ENCODE peak calls at places on chromosomes 6 and 20, in eight cellular contexts. X is GM04503; W is AG04450; Q is psoas muscle; L is stimulated activated CD4-positive, alpha-beta T cell treated with anti-CD3 and anti-CD28 coated beads, Interleukin-2, amount 100 ng/mL, for 48 hours; K is CD4-positive, alpha-beta T cell; Y is caudate nucleus; U is activated CD8-positive, alpha-beta memory T cell treated with anti-CD3 and anti-CD28 coated beads, Interleukin-2, amount 50 U/mL, for 4 hours. G is an unnamed sample.

GRCh38 chr6:95547043-95547442 is 30.3 kb upstream of the MANEA start:
- DNase-seq in X (no peak), W (no peak), Q (no peak), L (no peak), K (no peak), Y (no peak), U (no peak), G (no peak)

GRCh38 chr20:63280929-63281545 is 8.4 kb downstream of the ARFGAP1 start:
- DNase-seq in X (no peak), W (no peak), Q (no peak), L (no peak), K (no peak), Y (no peak), U (no peak), G (no peak)

GRCh38 chr6:18632670-18633410 is 245.7 kb downstream of the RNF144B start:
- DNase-seq in X (no peak), W (no peak), Q (no peak), L (no peak), K (no peak), Y (no peak), U (no peak), G (peak; percentile 79)

GRCh38 chr6:138219398-138219797 is 1.1 kb upstream of the PBOV1 start:
- DNase-seq in X (no peak), W (no peak), Q (no peak), L (no peak), K (no peak), Y (no peak), U (no peak), G (no peak)

GRCh38 chr20:51373713-51374481 is 168.6 kb downstream of the NFATC2 start:
- DNase-seq in X (no peak), W (no peak), Q (no peak), L (no peak), K (no peak), Y (no peak), U (no peak), G (no peak)

GRCh38 chr6:107690864-107691661 is 133.1 kb downstream of the SCML4 start:
- DNase-seq in X (peak; percentile 44), W (no peak), Q (no peak), L (no peak), K (no peak), Y (no peak), U (no peak), G (peak; percentile 99)

GRCh38 chr6:17007749-17008148 is 94.1 kb upstream of the STMND1 start:
- DNase-seq in X (no peak), W (no peak), Q (no peak), L (no peak), K (no peak), Y (no peak), U (no peak), G (no peak)

GRCh38 chr20:11302436-11302835 is 615.3 kb upstream of the BTBD3 start:
- DNase-seq in X (peak; percentile 31), W (peak; percentile 51), Q (no peak), L (no peak), K (no peak), Y (no peak), U (no peak), G (peak; percentile 25)

GRCh38 chr6:3396503-3397180 is 60.2 kb downstream of the SLC22A23 start:
- DNase-seq in X (no peak), W (no peak), Q (no peak), L (no peak), K (no peak), Y (no peak), U (no peak), G (no peak)

GRCh38 chr6:55617272-55617671 is 38.3 kb upstream of the HMGCLL1 start:
- DNase-seq in X (peak; percentile 3), W (no peak), Q (no peak), L (no peak), K (no peak), Y (no peak), U (no peak), G (peak; percentile 65)

GRCh38 chr6:36095497-36096391 is 34.6 kb upstream of the MAPK13 start:
- DNase-seq in X (no peak), W (no peak), Q (no peak), L (no peak), K (no peak), Y (no peak), U (no peak), G (no peak)

GRCh38 chr20:49594143-49594928 is 26.4 kb upstream of the PTGIS start:
- DNase-seq in X (peak; percentile 73), W (peak; percentile 69), Q (peak; percentile 87), L (peak; percentile 60), K (no peak), Y (no peak), U (peak; percentile 33), G (peak; percentile 93)

GRCh38 chr20:5001174-5002076 is at the start of gene SLC23A2:
- DNase-seq in X (no peak), W (no peak), Q (peak; percentile 56), L (peak; percentile 54), K (peak; percentile 55), Y (peak; percentile 55), U (peak; percentile 67), G (no peak)

GRCh38 chr6:14366880-14367279 is 249.3 kb downstream of the CD83 start:
- DNase-seq in X (no peak), W (no peak), Q (no peak), L (no peak), K (no peak), Y (no peak), U (no peak), G (no peak)

GRCh38 chr6:30060982-30061765 is at the start of gene POLR1H:
- DNase-seq in X (peak; percentile 81), W (peak; percentile 85), Q (peak; percentile 95), L (peak; percentile 72), K (peak; percentile 79), Y (peak; percentile 94), U (peak; percentile 84), G (peak; percentile 97)

GRCh38 chr6:37538107-37538506 is 38.4 kb upstream of the CCDC167 start:
- DNase-seq in X (no peak), W (no peak), Q (no peak), L (no peak), K (no peak), Y (no peak), U (no peak), G (no peak)

G was measured in fibroblast of mammary gland.